ENCODE peak calls at places on chromosomes 2 and 18, in seven cellular contexts. One of them, this sample, is unnamed.

GRCh38 chr2:121362226-121362625 is 77.2 kb upstream of the TFCP2L1 start:
- DNase-seq in putamen: no peak
- DNase-seq in mesendoderm: no peak
- DNase-seq in esophagus squamous epithelium: no peak
- DNase-seq in hippocampal formation: no peak
- DNase-seq in gastrocnemius medialis: no peak
- DNase-seq in fibroblast of the aortic adventitia: no peak
- DNase-seq in this sample: no peak

GRCh38 chr2:120870467-120870788 is 134.8 kb downstream of the GLI2 start:
- DNase-seq in esophagus squamous epithelium: no peak
- DNase-seq in hippocampal formation: no peak
- DNase-seq in gastrocnemius medialis: no peak
- DNase-seq in mesendoderm: no peak
- DNase-seq in putamen: no peak
- DNase-seq in fibroblast of the aortic adventitia: no peak
- DNase-seq in this sample: no peak

GRCh38 chr18:8721716-8722115 is 16.4 kb downstream of the MTCL1 start:
- DNase-seq in esophagus squamous epithelium: no peak
- DNase-seq in mesendoderm: peak
- DNase-seq in hippocampal formation: no peak
- DNase-seq in fibroblast of the aortic adventitia: peak
- DNase-seq in gastrocnemius medialis: no peak
- DNase-seq in putamen: no peak
- DNase-seq in this sample: peak

GRCh38 chr2:9018109-9018508 is 14.6 kb upstream of the MBOAT2 start:
- DNase-seq in gastrocnemius medialis: no peak
- DNase-seq in fibroblast of the aortic adventitia: peak
- DNase-seq in esophagus squamous epithelium: no peak
- DNase-seq in mesendoderm: no peak
- DNase-seq in hippocampal formation: no peak
- DNase-seq in putamen: no peak
- DNase-seq in this sample: no peak

GRCh38 chr2:105417789-105418475 is 19.1 kb upstream of the FHL2 start:
- DNase-seq in hippocampal formation: no peak
- DNase-seq in gastrocnemius medialis: no peak
- DNase-seq in putamen: no peak
- DNase-seq in fibroblast of the aortic adventitia: peak
- DNase-seq in mesendoderm: no peak
- DNase-seq in esophagus squamous epithelium: no peak
- DNase-seq in this sample: no peak

GRCh38 chr18:13446581-13447470 is 228.3 kb downstream of the LDLRAD4 start:
- DNase-seq in putamen: no peak
- DNase-seq in gastrocnemius medialis: no peak
- DNase-seq in fibroblast of the aortic adventitia: no peak
- DNase-seq in esophagus squamous epithelium: no peak
- DNase-seq in mesendoderm: no peak
- DNase-seq in hippocampal formation: no peak
- DNase-seq in this sample: peak

GRCh38 chr2:85945576-85945975 is 56.8 kb upstream of the ST3GAL5 start:
- DNase-seq in fibroblast of the aortic adventitia: no peak
- DNase-seq in gastrocnemius medialis: no peak
- DNase-seq in mesendoderm: no peak
- DNase-seq in putamen: no peak
- DNase-seq in hippocampal formation: no peak
- DNase-seq in esophagus squamous epithelium: no peak
- DNase-seq in this sample: no peak

GRCh38 chr2:120502357-120502756 is 156.4 kb downstream of the INHBB start:
- DNase-seq in mesendoderm: no peak
- DNase-seq in fibroblast of the aortic adventitia: no peak
- DNase-seq in putamen: no peak
- DNase-seq in gastrocnemius medialis: no peak
- DNase-seq in hippocampal formation: no peak
- DNase-seq in esophagus squamous epithelium: no peak
- DNase-seq in this sample: no peak

GRCh38 chr2:176729706-176730569 is 460.7 kb downstream of the MTX2 start:
- DNase-seq in esophagus squamous epithelium: no peak
- DNase-seq in hippocampal formation: no peak
- DNase-seq in gastrocnemius medialis: no peak
- DNase-seq in putamen: no peak
- DNase-seq in fibroblast of the aortic adventitia: peak
- DNase-seq in mesendoderm: no peak
- DNase-seq in this sample: no peak

GRCh38 chr2:10778724-10779115 is 33.9 kb downstream of the PDIA6 start:
- DNase-seq in gastrocnemius medialis: no peak
- DNase-seq in mesendoderm: no peak
- DNase-seq in putamen: no peak
- DNase-seq in hippocampal formation: no peak
- DNase-seq in esophagus squamous epithelium: no peak
- DNase-seq in fibroblast of the aortic adventitia: no peak
- DNase-seq in this sample: peak

GRCh38 chr2:231270221-231271114 is 72.0 kb downstream of the ARMC9 start:
- DNase-seq in esophagus squamous epithelium: no peak
- DNase-seq in mesendoderm: no peak
- DNase-seq in gastrocnemius medialis: no peak
- DNase-seq in fibroblast of the aortic adventitia: no peak
- DNase-seq in putamen: no peak
- DNase-seq in hippocampal formation: no peak
- DNase-seq in this sample: no peak

GRCh38 chr2:73176205-73176880 is 26.0 kb upstream of the NOTO start:
- DNase-seq in esophagus squamous epithelium: no peak
- DNase-seq in hippocampal formation: no peak
- DNase-seq in gastrocnemius medialis: no peak
- DNase-seq in putamen: no peak
- DNase-seq in fibroblast of the aortic adventitia: no peak
- DNase-seq in mesendoderm: peak
- DNase-seq in this sample: peak

GRCh38 chr2:126949775-126950174 is 51.1 kb downstream of the TEX51 start:
- DNase-seq in mesendoderm: peak
- DNase-seq in putamen: no peak
- DNase-seq in fibroblast of the aortic adventitia: no peak
- DNase-seq in esophagus squamous epithelium: no peak
- DNase-seq in hippocampal formation: no peak
- DNase-seq in gastrocnemius medialis: no peak
- DNase-seq in this sample: no peak

GRCh38 chr2:39216495-39217191 is 27.1 kb downstream of the CDKL4 start:
- DNase-seq in esophagus squamous epithelium: no peak
- DNase-seq in hippocampal formation: no peak
- DNase-seq in mesendoderm: no peak
- DNase-seq in putamen: no peak
- DNase-seq in fibroblast of the aortic adventitia: no peak
- DNase-seq in gastrocnemius medialis: no peak
- DNase-seq in this sample: no peak

GRCh38 chr2:21279525-21279924 is 155.8 kb downstream of the TDRD15 start:
- DNase-seq in hippocampal formation: no peak
- DNase-seq in gastrocnemius medialis: no peak
- DNase-seq in mesendoderm: no peak
- DNase-seq in fibroblast of the aortic adventitia: no peak
- DNase-seq in putamen: no peak
- DNase-seq in esophagus squamous epithelium: no peak
- DNase-seq in this sample: no peak

GRCh38 chr2:174138161-174138560 is 110.2 kb downstream of the OLA1 start:
- DNase-seq in gastrocnemius medialis: no peak
- DNase-seq in hippocampal formation: no peak
- DNase-seq in mesendoderm: no peak
- DNase-seq in putamen: no peak
- DNase-seq in esophagus squamous epithelium: no peak
- DNase-seq in fibroblast of the aortic adventitia: no peak
- DNase-seq in this sample: peak

GRCh38 chr2:84959045-84959493 is 11.9 kb upstream of the KCMF1 start:
- DNase-seq in fibroblast of the aortic adventitia: peak
- DNase-seq in hippocampal formation: no peak
- DNase-seq in gastrocnemius medialis: no peak
- DNase-seq in mesendoderm: peak
- DNase-seq in putamen: no peak
- DNase-seq in esophagus squamous epithelium: no peak
- DNase-seq in this sample: peak

GRCh38 chr2:214651451-214651850 is 158.0 kb downstream of the BARD1 start:
- DNase-seq in gastrocnemius medialis: no peak
- DNase-seq in fibroblast of the aortic adventitia: no peak
- DNase-seq in hippocampal formation: no peak
- DNase-seq in esophagus squamous epithelium: no peak
- DNase-seq in mesendoderm: no peak
- DNase-seq in putamen: no peak
- DNase-seq in this sample: no peak

GRCh38 chr18:6435731-6436130 is 21.0 kb upstream of the L3MBTL4 start:
- DNase-seq in esophagus squamous epithelium: no peak
- DNase-seq in hippocampal formation: no peak
- DNase-seq in putamen: no peak
- DNase-seq in fibroblast of the aortic adventitia: no peak
- DNase-seq in gastrocnemius medialis: no peak
- DNase-seq in mesendoderm: no peak
- DNase-seq in this sample: no peak

GRCh38 chr2:219422944-219423534 is 4.9 kb downstream of the DES start:
- DNase-seq in gastrocnemius medialis: peak
- DNase-seq in esophagus squamous epithelium: no peak
- DNase-seq in mesendoderm: no peak
- DNase-seq in putamen: no peak
- DNase-seq in hippocampal formation: no peak
- DNase-seq in fibroblast of the aortic adventitia: no peak
- DNase-seq in this sample: no peak

GRCh38 chr18:57846258-57846657 is 43.1 kb upstream of the ATP8B1 start:
- DNase-seq in putamen: no peak
- DNase-seq in hippocampal formation: no peak
- DNase-seq in esophagus squamous epithelium: no peak
- DNase-seq in fibroblast of the aortic adventitia: peak
- DNase-seq in gastrocnemius medialis: no peak
- DNase-seq in mesendoderm: peak
- DNase-seq in this sample: no peak

GRCh38 chr18:26003391-26003790 is 87.0 kb downstream of the SS18 start:
- DNase-seq in gastrocnemius medialis: no peak
- DNase-seq in esophagus squamous epithelium: no peak
- DNase-seq in mesendoderm: no peak
- DNase-seq in hippocampal formation: no peak
- DNase-seq in putamen: no peak
- DNase-seq in fibroblast of the aortic adventitia: peak
- DNase-seq in this sample: no peak

GRCh38 chr18:3037423-3037915 is 24.5 kb upstream of the LPIN2 start:
- DNase-seq in fibroblast of the aortic adventitia: peak
- DNase-seq in esophagus squamous epithelium: no peak
- DNase-seq in gastrocnemius medialis: peak
- DNase-seq in mesendoderm: peak
- DNase-seq in putamen: no peak
- DNase-seq in hippocampal formation: no peak
- DNase-seq in this sample: peak

GRCh38 chr2:75494137-75494769 is 66.5 kb downstream of the EVA1A start:
- DNase-seq in esophagus squamous epithelium: no peak
- DNase-seq in hippocampal formation: no peak
- DNase-seq in putamen: no peak
- DNase-seq in fibroblast of the aortic adventitia: peak
- DNase-seq in mesendoderm: no peak
- DNase-seq in gastrocnemius medialis: no peak
- DNase-seq in this sample: no peak

GRCh38 chr2:133247613-133248012 is 320.6 kb downstream of the NCKAP5 start:
- DNase-seq in esophagus squamous epithelium: no peak
- DNase-seq in hippocampal formation: no peak
- DNase-seq in fibroblast of the aortic adventitia: no peak
- DNase-seq in mesendoderm: no peak
- DNase-seq in gastrocnemius medialis: no peak
- DNase-seq in putamen: no peak
- DNase-seq in this sample: no peak

GRCh38 chr18:61554946-61555361 is 221.7 kb downstream of the CDH20 start:
- DNase-seq in fibroblast of the aortic adventitia: peak
- DNase-seq in mesendoderm: peak
- DNase-seq in gastrocnemius medialis: no peak
- DNase-seq in hippocampal formation: no peak
- DNase-seq in esophagus squamous epithelium: no peak
- DNase-seq in putamen: no peak
- DNase-seq in this sample: no peak

GRCh38 chr18:54828290-54828871 is at the start of gene RAB27B:
- DNase-seq in gastrocnemius medialis: peak
- DNase-seq in hippocampal formation: peak
- DNase-seq in mesendoderm: peak
- DNase-seq in esophagus squamous epithelium: peak
- DNase-seq in fibroblast of the aortic adventitia: peak
- DNase-seq in putamen: peak
- DNase-seq in this sample: peak

GRCh38 chr2:43105586-43106562 is 120.5 kb downstream of the ZFP36L2 start:
- DNase-seq in gastrocnemius medialis: peak
- DNase-seq in mesendoderm: peak
- DNase-seq in esophagus squamous epithelium: no peak
- DNase-seq in hippocampal formation: peak
- DNase-seq in fibroblast of the aortic adventitia: peak
- DNase-seq in putamen: peak
- DNase-seq in this sample: peak

GRCh38 chr2:177036754-177037153 is 175.8 kb upstream of the HNRNPA3 start:
- DNase-seq in hippocampal formation: no peak
- DNase-seq in gastrocnemius medialis: no peak
- DNase-seq in esophagus squamous epithelium: no peak
- DNase-seq in putamen: no peak
- DNase-seq in mesendoderm: no peak
- DNase-seq in fibroblast of the aortic adventitia: no peak
- DNase-seq in this sample: no peak

GRCh38 chr2:42752299-42752698 is 11.6 kb downstream of the OXER1 start:
- DNase-seq in putamen: no peak
- DNase-seq in esophagus squamous epithelium: no peak
- DNase-seq in mesendoderm: no peak
- DNase-seq in hippocampal formation: peak
- DNase-seq in gastrocnemius medialis: no peak
- DNase-seq in fibroblast of the aortic adventitia: no peak
- DNase-seq in this sample: no peak

GRCh38 chr18:25298853-25299274 is 53.1 kb downstream of the ZNF521 start:
- DNase-seq in esophagus squamous epithelium: no peak
- DNase-seq in fibroblast of the aortic adventitia: peak
- DNase-seq in hippocampal formation: no peak
- DNase-seq in gastrocnemius medialis: peak
- DNase-seq in putamen: no peak
- DNase-seq in mesendoderm: no peak
- DNase-seq in this sample: no peak

GRCh38 chr2:169301596-169302330 is 60.6 kb downstream of the LRP2 start:
- DNase-seq in mesendoderm: no peak
- DNase-seq in gastrocnemius medialis: no peak
- DNase-seq in esophagus squamous epithelium: no peak
- DNase-seq in fibroblast of the aortic adventitia: no peak
- DNase-seq in hippocampal formation: no peak
- DNase-seq in putamen: no peak
- DNase-seq in this sample: no peak

GRCh38 chr2:217494572-217494971 is 508.2 kb downstream of the TNS1 start:
- DNase-seq in putamen: no peak
- DNase-seq in hippocampal formation: no peak
- DNase-seq in gastrocnemius medialis: no peak
- DNase-seq in mesendoderm: no peak
- DNase-seq in fibroblast of the aortic adventitia: no peak
- DNase-seq in esophagus squamous epithelium: no peak
- DNase-seq in this sample: no peak

GRCh38 chr18:10798727-10799435 is 273.1 kb downstream of the NAPG start:
- DNase-seq in gastrocnemius medialis: no peak
- DNase-seq in fibroblast of the aortic adventitia: peak
- DNase-seq in esophagus squamous epithelium: no peak
- DNase-seq in putamen: no peak
- DNase-seq in mesendoderm: no peak
- DNase-seq in hippocampal formation: no peak
- DNase-seq in this sample: no peak